ENCODE peak calls at places on chromosomes 2 and 18, in four cellular contexts. One of them, this sample, is unnamed. For H3K4me1 and H3K9me3, the result is how much of the 10 kb centered on the place peaks cover.

GRCh38 chr2:44510246-44510645 is 148.5 kb downstream of the CAMKMT start:
- DNase-seq in SJSA1: no peak
- DNase-seq in body of pancreas: no peak
- DNase-seq in fibroblast of lung: no peak
- DNase-seq in this sample: no peak

GRCh38 chr2:46645681-46646162 is 166.4 kb downstream of the TMEM247 start:
- DNase-seq in SJSA1: no peak
- DNase-seq in body of pancreas: peak
- DNase-seq in fibroblast of lung: peak
- DNase-seq in this sample: peak

GRCh38 chr2:61770746-61771145 is 83.1 kb downstream of the FAM161A start:
- DNase-seq in SJSA1: no peak
- DNase-seq in body of pancreas: no peak
- DNase-seq in fibroblast of lung: peak
- DNase-seq in this sample: no peak

GRCh38 chr2:173962036-173962435 is 3.1 kb downstream of the SP3 start:
- DNase-seq in SJSA1: no peak
- DNase-seq in body of pancreas: no peak
- DNase-seq in fibroblast of lung: peak
- DNase-seq in this sample: no peak

GRCh38 chr2:172704072-172704936 is 31.3 kb upstream of the RAPGEF4 start:
- DNase-seq in SJSA1: peak
- DNase-seq in body of pancreas: no peak
- DNase-seq in fibroblast of lung: peak
- DNase-seq in this sample: no peak

GRCh38 chr2:224565452-224566035 is 19.6 kb downstream of the CUL3 start:
- DNase-seq in SJSA1: no peak
- DNase-seq in body of pancreas: no peak
- DNase-seq in fibroblast of lung: no peak
- DNase-seq in this sample: no peak

GRCh38 chr2:176407711-176408110 is 138.5 kb downstream of the MTX2 start:
- DNase-seq in SJSA1: no peak
- DNase-seq in body of pancreas: no peak
- DNase-seq in fibroblast of lung: no peak
- DNase-seq in this sample: no peak

GRCh38 chr2:238157506-238158017 is 1.2 kb upstream of the ERFE start:
- DNase-seq in SJSA1: no peak
- DNase-seq in body of pancreas: no peak
- DNase-seq in fibroblast of lung: no peak
- DNase-seq in this sample: no peak

GRCh38 chr2:175205523-175205922 is 24.0 kb upstream of the ATP5MC3 start:
- DNase-seq in SJSA1: no peak
- DNase-seq in body of pancreas: no peak
- DNase-seq in fibroblast of lung: peak
- DNase-seq in this sample: no peak

GRCh38 chr2:26921323-26921722 is 49.1 kb upstream of the MAPRE3 start:
- DNase-seq in SJSA1: no peak
- DNase-seq in body of pancreas: no peak
- DNase-seq in fibroblast of lung: no peak
- DNase-seq in this sample: no peak

GRCh38 chr2:232541961-232542714 is 2.6 kb downstream of the CHRNG start:
- DNase-seq in SJSA1: no peak
- DNase-seq in body of pancreas: no peak
- DNase-seq in fibroblast of lung: no peak
- DNase-seq in this sample: no peak

GRCh38 chr18:58766164-58766563 is 94.9 kb downstream of the MALT1 start:
- DNase-seq in SJSA1: no peak
- DNase-seq in body of pancreas: no peak
- DNase-seq in fibroblast of lung: no peak
- DNase-seq in this sample: no peak

GRCh38 chr2:161165266-161165665 is 5.0 kb downstream of the TANK start:
- DNase-seq in SJSA1: peak
- DNase-seq in body of pancreas: no peak
- DNase-seq in fibroblast of lung: peak
- DNase-seq in this sample: no peak

GRCh38 chr18:25896178-25896780 is 194.1 kb downstream of the SS18 start:
- DNase-seq in SJSA1: peak
- DNase-seq in body of pancreas: no peak
- DNase-seq in fibroblast of lung: peak
- DNase-seq in this sample: peak

GRCh38 chr2:75465317-75465998 is 95.3 kb downstream of the EVA1A start:
- DNase-seq in SJSA1: peak
- DNase-seq in body of pancreas: peak
- DNase-seq in fibroblast of lung: peak
- DNase-seq in this sample: peak

GRCh38 chr2:191404568-191404991 is 159.4 kb downstream of the MYO1B start:
- DNase-seq in SJSA1: no peak
- DNase-seq in body of pancreas: no peak
- DNase-seq in fibroblast of lung: no peak
- DNase-seq in this sample: no peak

GRCh38 chr2:76491503-76491902 is 780.8 kb upstream of the GCFC2 start:
- DNase-seq in SJSA1: no peak
- DNase-seq in body of pancreas: no peak
- DNase-seq in fibroblast of lung: no peak
- DNase-seq in this sample: no peak

GRCh38 chr2:159637988-159638501 is 21.7 kb upstream of the BAZ2B start:
- DNase-seq in SJSA1: peak
- DNase-seq in body of pancreas: no peak
- DNase-seq in fibroblast of lung: peak
- DNase-seq in this sample: no peak

GRCh38 chr2:214311931-214312749 is 98.7 kb upstream of the VWC2L start:
- DNase-seq in SJSA1: no peak
- DNase-seq in body of pancreas: no peak
- DNase-seq in fibroblast of lung: no peak
- DNase-seq in this sample: no peak

GRCh38 chr18:10923671-10924070 is 225.7 kb downstream of the PIEZO2 start:
- DNase-seq in SJSA1: no peak
- DNase-seq in body of pancreas: no peak
- DNase-seq in fibroblast of lung: peak
- DNase-seq in this sample: no peak

GRCh38 chr2:9763356-9764152 is 79.7 kb upstream of the TAF1B start:
- DNase-seq in SJSA1: no peak
- DNase-seq in body of pancreas: peak
- DNase-seq in fibroblast of lung: no peak
- DNase-seq in this sample: no peak

GRCh38 chr18:35862115-35862640 is 110.3 kb upstream of the RMP24 start:
- DNase-seq in SJSA1: no peak
- DNase-seq in body of pancreas: no peak
- DNase-seq in fibroblast of lung: no peak
- DNase-seq in this sample: peak

GRCh38 chr2:8457620-8458255 is 224.1 kb upstream of the ID2 start:
- DNase-seq in SJSA1: no peak
- DNase-seq in body of pancreas: peak
- DNase-seq in fibroblast of lung: no peak
- DNase-seq in this sample: no peak

GRCh38 chr2:107303964-107304363 is 418.0 kb upstream of the ST6GAL2 start:
- DNase-seq in SJSA1: no peak
- DNase-seq in body of pancreas: no peak
- DNase-seq in fibroblast of lung: no peak
- DNase-seq in this sample: no peak

GRCh38 chr2:96330407-96330806 is 5.2 kb upstream of the NCAPH start:
- DNase-seq in SJSA1: no peak
- DNase-seq in body of pancreas: no peak
- DNase-seq in fibroblast of lung: peak
- DNase-seq in this sample: no peak

GRCh38 chr18:35658112-35658511 is 76.6 kb downstream of the GALNT1 start:
- DNase-seq in SJSA1: no peak
- DNase-seq in body of pancreas: no peak
- DNase-seq in fibroblast of lung: no peak
- DNase-seq in this sample: no peak

GRCh38 chr2:120287183-120288015 is 34.7 kb downstream of the RALB start:
- DNase-seq in SJSA1: peak
- DNase-seq in body of pancreas: no peak
- DNase-seq in fibroblast of lung: peak
- DNase-seq in this sample: no peak

GRCh38 chr18:3867768-3868445 is 417.9 kb downstream of the TGIF1 start:
- DNase-seq in SJSA1: no peak
- DNase-seq in body of pancreas: no peak
- DNase-seq in fibroblast of lung: peak
- DNase-seq in this sample: no peak
- H3K4me1 ChIP-seq in SJSA1: under half
- H3K4me1 ChIP-seq in body of pancreas: under half
- H3K4me1 ChIP-seq in fibroblast of lung: under half
- H3K4me1 ChIP-seq in this sample: under half

GRCh38 chr2:123851281-123851680 is 173.8 kb upstream of the CNTNAP5 start:
- DNase-seq in SJSA1: no peak
- DNase-seq in body of pancreas: no peak
- DNase-seq in fibroblast of lung: no peak
- DNase-seq in this sample: no peak
- H3K9me3 ChIP-seq in SJSA1: under half
- H3K9me3 ChIP-seq in body of pancreas: under half
- H3K9me3 ChIP-seq in fibroblast of lung: under half
- H3K9me3 ChIP-seq in this sample: under half

GRCh38 chr2:236602678-236603077 is 33.1 kb downstream of the ACKR3 start:
- DNase-seq in SJSA1: no peak
- DNase-seq in body of pancreas: no peak
- DNase-seq in fibroblast of lung: no peak
- DNase-seq in this sample: no peak
- H3K4me3 ChIP-seq in SJSA1: no peak
- H3K4me3 ChIP-seq in body of pancreas: no peak
- H3K4me3 ChIP-seq in fibroblast of lung: no peak
- H3K4me3 ChIP-seq in this sample: no peak

DNA sequence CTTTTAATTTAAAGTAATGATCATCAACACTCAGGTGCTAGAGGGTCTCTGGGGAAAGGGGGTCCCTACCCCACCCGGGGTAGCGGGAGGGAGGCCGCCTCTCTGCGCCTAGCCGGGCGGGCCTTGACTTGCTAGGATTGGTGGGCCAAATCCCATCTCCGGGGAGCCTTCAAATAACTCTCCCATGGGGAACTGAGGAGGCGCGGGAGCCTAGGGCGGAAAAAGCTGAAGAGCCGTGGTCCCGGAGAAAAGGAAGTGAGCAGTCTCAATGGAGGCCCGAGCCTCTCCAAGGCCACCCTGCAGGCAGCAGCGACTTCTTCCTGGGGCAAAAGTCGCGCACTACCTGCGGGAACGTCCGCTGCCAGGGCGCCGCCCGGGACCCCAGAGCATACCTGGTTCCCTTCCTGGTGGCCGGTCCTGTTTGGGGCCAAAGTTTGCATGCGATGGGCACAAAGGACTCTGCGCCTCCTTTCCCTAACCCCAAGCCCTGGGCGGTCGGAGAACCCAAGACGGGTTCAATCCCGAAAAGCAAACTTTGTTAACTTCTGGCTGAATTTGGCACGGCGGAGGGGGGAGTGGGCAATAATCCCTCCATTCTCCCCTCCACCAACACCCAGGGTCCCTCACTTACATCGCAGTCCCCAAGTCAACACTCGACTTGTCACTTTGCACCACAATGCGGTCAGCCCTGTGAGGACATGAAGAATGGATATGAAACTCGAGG is 13.6 kb downstream of the EN1 start:
- DNase-seq in SJSA1: no peak
- DNase-seq in body of pancreas: no peak
- DNase-seq in fibroblast of lung: no peak
- DNase-seq in this sample: no peak
- H3K4me1 ChIP-seq in SJSA1: under half
- H3K4me1 ChIP-seq in body of pancreas: under half
- H3K4me1 ChIP-seq in fibroblast of lung: under half
- H3K4me1 ChIP-seq in this sample: under half

DNA sequence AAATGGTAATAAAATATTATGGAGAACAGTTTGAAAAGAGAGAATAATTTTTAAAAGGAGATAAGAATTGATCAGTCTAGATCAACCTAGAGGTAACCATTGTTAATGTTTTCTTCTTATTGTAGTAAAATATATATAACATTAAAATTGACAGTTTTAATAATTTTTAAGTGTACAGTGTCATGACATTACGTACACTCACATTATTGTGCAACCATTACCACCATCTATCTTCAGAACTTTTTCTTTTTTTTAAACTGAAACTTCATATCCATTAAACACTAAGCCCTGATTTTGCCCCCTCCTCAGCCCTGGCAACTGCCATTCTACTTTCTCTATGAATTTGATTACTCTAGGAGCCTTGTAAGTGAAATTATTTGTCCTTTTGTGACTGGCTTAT is 121.1 kb downstream of the LDLRAD4 start:
- DNase-seq in SJSA1: no peak
- DNase-seq in body of pancreas: no peak
- DNase-seq in fibroblast of lung: no peak
- DNase-seq in this sample: no peak
- H3K9me3 ChIP-seq in SJSA1: under half
- H3K9me3 ChIP-seq in body of pancreas: under half
- H3K9me3 ChIP-seq in fibroblast of lung: under half
- H3K9me3 ChIP-seq in this sample: under half